ENCODE peak calls at places on chromosomes 5 and 9, in seven cellular contexts. M, R, O, Z, J, G and X are unnamed samples.
A peak's percentile ranks its signal among the peaks of the same experiment; 100 is the strongest.

GRCh38 chr9:73219985-73220626 is 68.4 kb downstream of the ANXA1 start:
- DNase-seq in R (no peak), J (no peak), Z (no peak), O (no peak), G (no peak), M (peak; percentile 13), X (peak; percentile 45)

GRCh38 chr9:15136646-15137045 is 170.4 kb downstream of the TTC39B start:
- DNase-seq in J (no peak), Z (no peak), O (no peak), M (peak; percentile 12), G (no peak), R (peak; percentile 63), X (no peak)

GRCh38 chr5:56610093-56610698 is 205.2 kb upstream of the MAP3K1 start:
- DNase-seq in J (no peak), M (no peak), R (peak; percentile 53), G (no peak), O (no peak), Z (no peak), X (no peak)

GRCh38 chr5:127089206-127089605 is 15.9 kb upstream of the C5orf63 start:
- DNase-seq in G (no peak), O (no peak), Z (no peak), J (no peak), M (no peak), R (no peak), X (no peak)

GRCh38 chr9:131410051-131410491 is 16.2 kb downstream of the PRRC2B start:
- DNase-seq in G (peak; percentile 60), J (no peak), Z (no peak), R (no peak), O (no peak), M (no peak), X (no peak)

GRCh38 chr5:130335116-130335515 is 430.9 kb downstream of the CHSY3 start:
- DNase-seq in M (no peak), R (no peak), O (no peak), J (no peak), Z (no peak), G (no peak), X (peak; percentile 31)

GRCh38 chr9:7324031-7324654 is 475.4 kb downstream of the DMAC1 start:
- DNase-seq in G (no peak), R (no peak), Z (no peak), O (no peak), M (no peak), J (no peak), X (no peak)

GRCh38 chr5:94746731-94747124 is 128.3 kb downstream of the SLF1 start:
- DNase-seq in R (no peak), Z (no peak), M (no peak), G (no peak), O (no peak), J (no peak), X (no peak)

GRCh38 chr9:71921190-71921814 is 9.9 kb downstream of the C9orf85 start:
- DNase-seq in O (no peak), Z (no peak), G (no peak), M (no peak), R (peak; percentile 68), J (no peak), X (no peak)

GRCh38 chr5:136703706-136704105 is 338.4 kb upstream of the TRPC7 start:
- DNase-seq in Z (no peak), J (no peak), R (no peak), O (no peak), M (no peak), G (no peak), X (no peak)

GRCh38 chr9:70046274-70047070 is 2.8 kb downstream of the MAMDC2 start:
- DNase-seq in G (no peak), R (peak; percentile 60), M (no peak), Z (no peak), O (no peak), J (no peak), X (peak; percentile 85)

GRCh38 chr5:150442699-150443080 is 6.8 kb downstream of the RPS14 start:
- DNase-seq in O (no peak), Z (no peak), G (no peak), R (peak; percentile 50), M (no peak), J (no peak), X (no peak)

GRCh38 chr5:176388341-176389113 is at the start of the genes HIGD2A and NOP16:
- DNase-seq in J (peak; percentile 100), Z (peak; percentile 99), M (peak; percentile 100), R (peak; percentile 99), O (peak; percentile 99), G (peak; percentile 99), X (peak; percentile 99)
- TF ChIP-seq CTCF in J (no peak), Z (no peak), M (no peak), R (no peak), O (no peak), G (no peak), X (no peak)

GRCh38 chr5:55035480-55035879 is 11.4 kb downstream of the GZMK start:
- DNase-seq in G (no peak), M (no peak), J (no peak), O (no peak), R (no peak), Z (no peak), X (no peak)
- H3K27ac ChIP-seq in G (no peak overlapping the region), M (no peak overlapping the region), J (no peak overlapping the region), O (no peak overlapping the region), R (no peak overlapping the region), Z (no peak overlapping the region), X (no peak overlapping the region)

DNA sequence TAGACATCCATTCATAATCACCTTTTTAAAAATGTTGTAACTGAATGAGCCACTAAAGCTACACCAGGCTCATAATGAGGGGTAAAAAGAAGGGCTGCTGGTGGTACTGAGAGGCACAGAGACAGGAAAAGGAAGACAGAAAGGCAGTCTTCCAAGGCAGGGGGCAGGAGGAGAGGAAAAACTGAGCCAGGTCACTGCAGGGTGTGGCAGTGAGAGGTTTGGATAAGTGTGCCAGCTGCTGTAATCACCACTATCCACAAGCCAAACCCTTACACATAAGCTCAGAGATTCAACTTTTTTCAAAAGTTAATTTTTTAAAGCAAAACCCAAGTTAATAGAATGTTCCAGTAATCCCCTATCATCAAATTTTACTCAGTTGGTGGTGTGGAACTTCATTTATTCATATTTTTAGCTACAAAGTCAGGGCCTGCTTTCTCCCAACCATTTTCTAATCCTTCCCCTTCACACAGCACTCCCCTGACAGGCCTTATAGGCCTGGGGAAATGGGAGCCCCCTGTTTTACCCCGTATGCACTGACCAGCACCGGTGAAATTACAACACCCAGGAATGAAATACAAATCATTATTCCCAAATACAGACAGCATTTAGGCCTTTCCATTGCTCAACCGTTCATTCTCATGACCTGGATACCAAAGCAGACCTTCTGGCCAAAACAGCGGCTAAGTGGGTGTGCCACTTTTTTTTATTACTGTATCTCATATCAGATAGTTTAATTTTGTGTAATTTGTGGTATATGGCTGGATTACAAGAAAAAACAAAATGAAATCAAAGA is 76.3 kb downstream of the EFNA5 start:
- DNase-seq in R (no peak), J (no peak), O (no peak), Z (no peak), G (no peak), M (no peak), X (peak; percentile 16)
- TF ChIP-seq CTCF in R (no peak), J (no peak), O (no peak), Z (no peak), G (no peak), M (no peak), X (no peak)

GRCh38 chr5:149320791-149321330 is 24.4 kb upstream of the GRPEL2 start:
- DNase-seq in M (peak; percentile 95), G (no peak), O (peak; percentile 72), Z (no peak), J (peak; percentile 67), R (peak; percentile 86), X (peak; percentile 88)

GRCh38 chr5:149322518-149322917 is 22.8 kb upstream of the GRPEL2 start:
- DNase-seq in Z (no peak), R (peak; percentile 70), G (no peak), O (no peak), M (peak; percentile 86), J (no peak), X (no peak)

GRCh38 chr5:149317281-149318048 is 27.8 kb upstream of the GRPEL2 start:
- DNase-seq in R (peak; percentile 67), J (no peak), O (peak; percentile 69), M (peak; percentile 56), G (peak; percentile 60), Z (no peak), X (peak; percentile 75)

GRCh38 chr5:149315753-149316152 is 29.5 kb upstream of the GRPEL2 start:
- DNase-seq in J (no peak), M (no peak), R (no peak), Z (no peak), G (no peak), O (no peak), X (no peak)

DNA sequence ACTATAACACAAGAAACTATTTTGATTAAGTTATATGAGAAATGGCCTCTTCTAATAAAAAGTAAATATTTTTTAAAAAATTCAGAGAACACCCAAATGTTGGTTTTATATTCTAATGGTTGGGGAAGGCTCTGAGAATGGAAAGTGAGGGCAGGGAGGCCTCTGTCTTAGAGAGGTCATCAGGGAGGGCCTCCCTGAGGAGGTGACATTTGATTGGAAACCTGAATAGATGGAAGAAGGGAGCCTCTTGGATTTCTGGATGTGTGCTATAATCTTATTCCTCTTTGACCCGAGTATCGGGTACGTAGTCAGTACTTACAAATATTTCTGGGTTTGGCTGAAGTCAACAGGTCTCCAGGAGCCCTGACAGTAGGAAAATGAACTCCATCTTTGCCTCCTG is 26.1 kb upstream of the GRPEL2 start:
- DNase-seq in M (no peak), G (no peak), J (no peak), R (no peak), Z (no peak), O (no peak), X (no peak)
- H3K27ac ChIP-seq in M (no peak overlapping the region), G (no peak overlapping the region), J (peak overlapping the region; percentile 53), R (no peak overlapping the region), Z (no peak overlapping the region), O (no peak overlapping the region), X (peak overlapping the region; percentile 85)

GRCh38 chr5:134738133-134738962 is at the start of gene CAMLG:
- DNase-seq in Z (peak; percentile 94), G (peak; percentile 97), M (peak; percentile 100), J (peak; percentile 99), R (peak; percentile 99), O (peak; percentile 84), X (peak; percentile 93)
- TF ChIP-seq CTCF in Z (peak; percentile 23), G (peak; percentile 81), M (peak; percentile 79), J (peak; percentile 37), R (peak; percentile 89), O (peak; percentile 65), X (peak; percentile 61)

DNA sequence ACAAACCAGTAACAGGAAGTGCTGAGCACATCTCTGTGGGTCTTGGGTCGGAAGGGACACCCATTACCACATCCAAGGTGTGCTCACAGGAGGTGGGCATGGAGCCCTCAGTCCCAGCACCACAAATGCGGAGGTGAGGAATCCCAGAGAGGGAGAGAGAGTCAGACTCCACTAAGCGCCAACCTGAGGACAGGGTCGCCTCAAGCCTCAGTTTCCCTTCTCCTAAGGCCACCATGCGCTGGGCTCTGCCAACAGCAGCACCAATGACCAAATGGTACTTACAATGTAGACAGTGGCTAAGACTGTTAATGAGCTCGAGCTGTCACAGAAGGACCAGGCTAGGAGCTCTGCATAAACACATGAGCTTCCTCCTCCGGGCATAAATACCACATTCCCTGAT is 43.1 kb downstream of the BICD2 start:
- DNase-seq in J (no peak), Z (no peak), R (no peak), O (no peak), M (no peak), G (no peak), X (no peak)
- H3K27ac ChIP-seq in J (no peak overlapping the region), Z (no peak overlapping the region), R (no peak overlapping the region), O (no peak overlapping the region), M (no peak overlapping the region), G (no peak overlapping the region), X (peak overlapping the region; percentile 89)